ENCODE peak calls at places on chromosome 14, in six cellular contexts. C is tibial nerve, E is cardiac muscle cell, G is Panc1, T is left lung, V is heart left ventricle. U is an unnamed sample.

GRCh38 chr14:22614240-22614799 is 16.2 kb downstream of the ABHD4 start:
- DNase-seq in T (no peak), E (peak), C (no peak), V (no peak), G (no peak), U (peak)

GRCh38 chr14:64707661-64708060 is 3.4 kb downstream of the PLEKHG3 start:
- DNase-seq in E (no peak), V (no peak), T (no peak), C (no peak), G (peak), U (no peak)

GRCh38 chr14:22982477-22983245 is at the start of gene AJUBA:
- DNase-seq in V (peak), G (no peak), E (peak), C (peak), T (peak), U (peak)

GRCh38 chr14:75514673-75515630 is 7.3 kb upstream of the BATF start:
- DNase-seq in E (no peak), C (no peak), V (peak), T (peak), G (no peak), U (no peak)

GRCh38 chr14:20610002-20610765 is 19.0 kb upstream of the RNASE12 start:
- DNase-seq in V (peak), T (peak), C (peak), E (peak), G (peak), U (peak)

GRCh38 chr14:70269582-70269981 is 80.8 kb upstream of the SLC8A3 start:
- DNase-seq in G (no peak), T (no peak), E (no peak), C (no peak), V (no peak), U (no peak)

GRCh38 chr14:101541063-101541462 is 20.2 kb upstream of the DIO3 start:
- DNase-seq in C (no peak), T (peak), V (no peak), G (no peak), E (no peak), U (no peak)

GRCh38 chr14:84254205-84254788 is 1275.6 kb upstream of the FLRT2 start:
- DNase-seq in C (no peak), V (no peak), T (no peak), E (no peak), G (no peak), U (no peak)

GRCh38 chr14:22533739-22534359 is 55.2 kb downstream of the DAD1 start:
- DNase-seq in T (no peak), V (no peak), C (no peak), E (no peak), G (no peak), U (no peak)

GRCh38 chr14:51539571-51540037 is 112.1 kb upstream of the FRMD6 start:
- DNase-seq in V (no peak), G (no peak), E (no peak), T (no peak), C (no peak), U (no peak)

GRCh38 chr14:53619625-53620324 is 336.9 kb downstream of the BMP4 start:
- DNase-seq in V (no peak), G (no peak), T (no peak), E (no peak), C (no peak), U (no peak)

GRCh38 chr14:96261053-96261452 is 5.0 kb downstream of the BDKRB1 start:
- DNase-seq in E (no peak), C (no peak), G (no peak), T (no peak), V (no peak), U (no peak)

GRCh38 chr14:76769636-76770292 is 8.5 kb downstream of the VASH1 start:
- DNase-seq in C (no peak), E (no peak), G (no peak), V (peak), T (no peak), U (no peak)

GRCh38 chr14:39581474-39581873 is 149.2 kb upstream of the FBXO33 start:
- DNase-seq in C (no peak), V (no peak), T (no peak), G (no peak), E (no peak), U (no peak)

GRCh38 chr14:103161054-103161397 is 37.8 kb downstream of the TNFAIP2 start:
- DNase-seq in G (no peak), V (no peak), T (no peak), E (no peak), C (no peak), U (no peak)

GRCh38 chr14:96086032-96086431 is 46.9 kb downstream of the C14orf132 start:
- DNase-seq in C (no peak), T (no peak), G (no peak), E (no peak), V (no peak), U (no peak)

GRCh38 chr14:34027130-34027989 is 76.5 kb upstream of the EGLN3 start:
- DNase-seq in T (no peak), V (no peak), G (no peak), C (no peak), E (no peak), U (no peak)

GRCh38 chr14:36226164-36226563 is 49.6 kb upstream of the PTCSC3 start:
- DNase-seq in C (no peak), E (no peak), V (no peak), T (no peak), G (no peak), U (no peak)

GRCh38 chr14:104345316-104346111 is 207.1 kb downstream of the KIF26A start:
- DNase-seq in C (no peak), G (no peak), E (no peak), T (no peak), V (no peak), U (no peak)

GRCh38 chr14:37598085-37598972 is 2.9 kb downstream of the TTC6 start:
- DNase-seq in C (no peak), E (no peak), G (no peak), T (peak), V (no peak), U (no peak)

GRCh38 chr14:51020024-51020710 is 74.7 kb downstream of the TRIM9 start:
- DNase-seq in E (peak), V (no peak), C (no peak), T (no peak), G (no peak), U (no peak)

GRCh38 chr14:20690848-20691640 is 2.5 kb downstream of the ANG start:
- DNase-seq in C (no peak), T (no peak), G (peak), E (peak), V (peak), U (peak)

GRCh38 chr14:53183611-53184010 is 30.5 kb upstream of the DDHD1 start:
- DNase-seq in C (no peak), E (no peak), G (no peak), T (no peak), V (no peak), U (no peak)

GRCh38 chr14:22418631-22419030 is 170.4 kb downstream of the DAD1 start:
- DNase-seq in T (no peak), G (no peak), E (no peak), V (no peak), C (no peak), U (no peak)

GRCh38 chr14:37973031-37973908 is 234.4 kb upstream of the SSTR1 start:
- DNase-seq in C (no peak), G (no peak), V (no peak), E (no peak), T (no peak), U (no peak)

GRCh38 chr14:36507847-36508417 is 12.1 kb downstream of the NKX2-1 start:
- DNase-seq in G (no peak), V (no peak), T (no peak), C (no peak), E (no peak), U (no peak)

GRCh38 chr14:56963381-56963780 is 153.1 kb upstream of the OTX2 start:
- DNase-seq in T (no peak), G (no peak), C (no peak), E (no peak), V (no peak), U (no peak)

GRCh38 chr14:32217301-32217700 is 14.2 kb upstream of the RNU6-8 start:
- DNase-seq in V (no peak), G (no peak), E (no peak), T (no peak), C (no peak), U (no peak)

GRCh38 chr14:100082723-100083122 is 17.5 kb downstream of the EVL start:
- DNase-seq in G (no peak), T (no peak), E (no peak), C (no peak), V (no peak), U (no peak)
- H3K27ac ChIP-seq in G (no peak), T (no peak), E (no peak), C (no peak), V (no peak), U (no peak)

GRCh38 chr14:68281497-68281896 is 461.9 kb downstream of the RAD51B start:
- DNase-seq in V (no peak), G (no peak), T (no peak), C (no peak), E (no peak), U (no peak)

GRCh38 chr14:68282479-68283377 is 463.1 kb downstream of the RAD51B start:
- DNase-seq in V (no peak), E (no peak), G (no peak), T (no peak), C (no peak), U (no peak)

GRCh38 chr14:68279777-68280233 is 460.2 kb downstream of the RAD51B start:
- DNase-seq in G (no peak), V (no peak), E (no peak), C (no peak), T (no peak), U (no peak)

GRCh38 chr14:68278568-68279436 is 459.2 kb downstream of the RAD51B start:
- DNase-seq in V (no peak), E (no peak), C (no peak), G (no peak), T (no peak), U (peak)

GRCh38 chr14:68279437-68279720 is 459.8 kb downstream of the RAD51B start:
- DNase-seq in T (no peak), G (no peak), E (no peak), C (no peak), V (no peak), U (no peak)
- H3K4me3 ChIP-seq in T (no peak), G (no peak), E (no peak), C (no peak), V (no peak), U (no peak)

DNA sequence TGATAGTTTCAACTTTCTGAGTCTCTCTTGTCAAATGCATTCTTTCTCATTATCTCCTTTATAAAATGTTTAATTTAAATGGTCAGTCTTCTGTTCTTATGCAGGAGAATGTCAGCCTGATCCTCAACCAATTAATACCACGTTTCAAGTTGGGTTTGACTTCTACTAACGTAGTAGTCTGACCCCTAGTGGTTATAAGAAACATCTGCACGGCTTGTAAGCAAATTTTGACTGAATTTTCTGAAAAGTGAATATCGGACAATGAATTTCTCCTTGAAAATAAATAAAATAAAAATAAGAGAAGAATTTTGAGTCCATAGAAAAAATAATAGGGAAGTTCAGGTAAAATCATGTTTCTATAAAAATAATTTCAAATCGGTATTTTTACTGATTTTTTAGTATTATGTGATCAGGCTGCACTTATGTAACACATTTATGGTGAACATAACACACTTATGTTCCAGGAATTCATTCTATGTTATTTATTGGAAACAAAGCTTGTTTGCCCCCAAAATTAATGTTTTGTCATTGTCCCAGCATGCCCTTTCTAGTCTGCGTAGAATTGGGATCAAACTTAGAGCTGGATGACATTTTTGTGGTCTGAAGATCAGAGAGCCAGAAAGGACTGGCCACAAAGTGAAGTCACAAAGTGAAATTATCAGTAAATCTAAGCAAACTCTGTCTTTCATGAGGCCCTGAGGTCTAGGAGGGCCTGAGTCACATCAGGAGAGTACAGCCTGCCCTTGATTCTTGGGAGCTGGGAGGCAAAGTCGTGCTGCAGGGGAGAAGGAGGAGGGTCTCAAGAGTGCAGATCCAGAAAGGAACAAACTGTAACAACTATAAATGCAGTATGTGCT is 101.2 kb upstream of the STXBP6 start:
- DNase-seq in E (peak), C (no peak), G (peak), V (no peak), T (no peak), U (no peak)
- TF ChIP-seq CTCF in E (peak), C (peak), G (peak), V (peak), T (peak), U (peak)

DNA sequence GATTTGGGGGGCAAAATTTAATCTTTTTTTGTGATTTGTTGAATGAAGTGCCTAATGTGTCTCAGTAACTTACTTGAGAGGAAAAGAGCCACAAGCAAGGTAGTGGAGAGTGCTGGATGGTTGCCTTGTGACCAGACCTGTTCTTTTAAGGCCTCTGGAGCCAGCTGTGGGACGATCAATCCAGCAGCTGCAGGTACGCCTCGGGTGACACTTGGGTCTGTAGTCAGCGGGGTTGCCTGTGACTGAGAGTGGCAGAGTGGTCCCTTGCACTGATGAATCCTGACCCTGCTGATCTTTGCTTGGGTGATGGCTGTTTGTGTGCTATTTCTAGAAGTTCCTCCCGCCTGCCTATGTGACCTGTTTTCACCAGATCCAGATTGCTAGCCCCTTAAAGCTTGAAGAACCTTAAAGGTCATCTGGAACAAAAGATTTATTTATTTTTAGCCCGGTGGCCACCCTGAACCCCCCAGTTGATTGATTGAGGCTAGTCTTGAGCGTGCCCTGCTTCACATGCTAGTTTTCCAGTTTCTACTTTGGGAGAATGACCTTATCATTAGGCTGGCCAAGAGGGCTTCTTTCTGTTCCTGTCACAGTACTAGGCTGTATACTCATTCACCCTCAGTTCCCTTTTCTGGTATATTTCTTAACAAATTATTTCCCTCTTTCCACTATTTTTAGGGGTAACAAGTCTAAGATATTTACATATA is 23.2 kb downstream of the PRKCH start:
- DNase-seq in G (no peak), V (no peak), E (peak), C (no peak), T (no peak), U (no peak)
- H3K27ac ChIP-seq in G (no peak), V (peak), E (peak), C (no peak), T (peak), U (peak)

GRCh38 chr14:60251877-60252276 is 2.9 kb downstream of the PPM1A start:
- DNase-seq in G (no peak), T (no peak), C (no peak), V (no peak), E (no peak), U (no peak)
- H3K4me3 ChIP-seq in G (no peak), T (no peak), C (no peak), V (peak), E (peak), U (peak)

GRCh38 chr14:58128416-58128815 is 23.6 kb downstream of the ARMH4 start:
- DNase-seq in C (no peak), E (no peak), G (no peak), T (no peak), V (no peak), U (no peak)

GRCh38 chr14:58130121-58130782 is 21.8 kb downstream of the ARMH4 start:
- DNase-seq in E (peak), V (no peak), C (no peak), T (no peak), G (no peak), U (no peak)

GRCh38 chr14:58133739-58134138 is 18.3 kb downstream of the ARMH4 start:
- DNase-seq in G (peak), E (no peak), C (no peak), T (no peak), V (no peak), U (no peak)

GRCh38 chr14:58129208-58129607 is 22.8 kb downstream of the ARMH4 start:
- DNase-seq in G (no peak), T (no peak), V (no peak), E (no peak), C (no peak), U (no peak)

DNA sequence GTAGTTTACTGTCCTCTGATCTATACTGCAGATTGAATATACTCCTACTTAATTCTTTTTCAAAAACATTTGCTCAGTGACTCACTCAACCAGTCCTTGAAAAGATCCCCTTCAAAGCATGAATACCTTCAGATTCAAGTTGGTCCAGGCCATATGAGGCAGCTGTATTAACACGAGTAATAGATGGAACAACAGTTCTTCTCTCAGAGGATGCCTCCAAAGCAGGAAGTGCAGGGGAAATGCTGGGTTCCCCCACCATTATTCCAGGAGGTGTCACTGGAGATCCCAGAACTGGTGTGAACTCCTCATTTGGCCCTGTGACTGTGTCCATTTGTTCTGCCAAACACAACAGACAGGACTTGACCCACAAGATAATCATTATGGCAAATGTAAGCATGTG is 20.6 kb downstream of the ARMH4 start:
- DNase-seq in T (no peak), E (no peak), G (no peak), V (no peak), C (no peak), U (no peak)
- TF ChIP-seq CTCF in T (no peak), E (no peak), G (no peak), V (no peak), C (no peak), U (no peak)

DNA sequence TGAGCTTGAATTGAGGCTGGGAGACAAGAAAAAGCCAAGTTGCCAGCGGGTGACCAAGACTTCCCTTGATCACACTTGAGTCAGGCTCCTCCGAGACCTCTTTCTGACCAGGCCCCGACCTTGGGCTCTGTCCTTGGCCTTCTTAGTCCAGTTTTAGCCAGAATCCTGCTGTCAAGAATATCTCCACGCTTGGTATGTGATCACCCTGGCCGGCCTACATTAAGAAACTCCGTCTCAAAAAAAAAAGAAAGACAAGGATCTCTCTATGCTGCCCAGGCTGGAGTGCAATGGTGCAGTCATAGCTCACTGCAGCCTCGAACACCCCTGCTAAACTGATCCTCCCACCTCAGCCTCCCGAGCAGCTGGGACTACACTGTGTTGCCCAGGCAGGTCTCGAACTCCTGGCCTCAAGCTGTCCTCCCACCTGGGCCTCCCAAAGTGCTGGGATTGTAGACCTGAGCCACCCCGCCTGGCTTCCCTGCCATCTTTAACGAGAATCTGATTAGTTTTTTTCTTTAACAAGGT is 1.0 kb upstream of the ITPK1 start:
- DNase-seq in E (no peak), G (no peak), C (no peak), T (no peak), V (no peak), U (no peak)
- H3K27ac ChIP-seq in E (peak), G (peak), C (peak), T (peak), V (peak), U (peak)

U was measured in body of pancreas.